ENCODE peak calls at places on chromosomes 4 and X, in six cellular contexts. S is PC-3, K is iris pigment epithelial cell, R is NCI-H774, W is GM12865, D is mesendoderm. C is an unnamed sample.

GRCh38 chr4:85455942-85456341 is 19.0 kb upstream of the ARHGAP24 start:
- DNase-seq in S (no peak), K (no peak), R (no peak), W (no peak), D (no peak), C (no peak)

GRCh38 chrX:19823031-19823430 is 64.4 kb downstream of the SH3KBP1 start:
- DNase-seq in S (no peak), K (no peak), R (no peak), W (no peak), D (no peak), C (no peak)

GRCh38 chr4:140851032-140851636 is 94.9 kb upstream of the TBC1D9 start:
- DNase-seq in S (peak; percentile 83), K (peak; percentile 61), R (peak; percentile 11), W (peak; percentile 76), D (peak; percentile 76), C (peak; percentile 71)

GRCh38 chrX:15087747-15088146 is 182.1 kb downstream of the ASB9 start:
- DNase-seq in S (no peak), K (no peak), R (no peak), W (no peak), D (no peak), C (no peak)

GRCh38 chr4:13963601-13964000 is 336.1 kb upstream of the BOD1L1 start:
- DNase-seq in S (no peak), K (peak; percentile 71), R (no peak), W (no peak), D (no peak), C (peak; percentile 18)

GRCh38 chr4:69708211-69708610 is 52.2 kb downstream of the SULT1B1 start:
- DNase-seq in S (peak; percentile 30), K (peak; percentile 65), R (no peak), W (no peak), D (no peak), C (no peak)

GRCh38 chr4:7041851-7042696 is 1.1 kb upstream of the TADA2B start:
- DNase-seq in S (peak; percentile 28), K (peak; percentile 67), R (no peak), W (no peak), D (no peak), C (peak; percentile 77)

GRCh38 chrX:42021058-42021457 is 97.7 kb upstream of the CASK start:
- DNase-seq in S (no peak), K (no peak), R (no peak), W (no peak), D (no peak), C (no peak)

GRCh38 chr4:42750091-42750490 is 93.2 kb upstream of the ATP8A1 start:
- DNase-seq in S (peak; percentile 31), K (no peak), R (no peak), W (peak; percentile 54), D (peak; percentile 49), C (no peak)

GRCh38 chr4:102551946-102552575 is 50.9 kb downstream of the NFKB1 start:
- DNase-seq in S (no peak), K (no peak), R (no peak), W (no peak), D (peak; percentile 90), C (peak; percentile 49)

GRCh38 chr4:48329193-48329592 is 12.1 kb upstream of the SLAIN2 start:
- DNase-seq in S (peak; percentile 32), K (no peak), R (no peak), W (no peak), D (no peak), C (no peak)

GRCh38 chr4:36979494-36979893 is 265.0 kb upstream of the NWD2 start:
- DNase-seq in S (no peak), K (no peak), R (no peak), W (no peak), D (no peak), C (no peak)

GRCh38 chrX:1483843-1484637 is 31.3 kb upstream of the ASMTL start:
- DNase-seq in S (no peak), K (no peak), R (no peak), W (peak; percentile 81), D (no peak), C (no peak)

GRCh38 chr4:8200302-8200975 is 1.3 kb downstream of the SH3TC1 start:
- DNase-seq in S (no peak), K (peak; percentile 71), R (no peak), W (peak; percentile 46), D (no peak), C (peak; percentile 34)

GRCh38 chr4:165844151-165844550 is 28.9 kb upstream of the TLL1 start:
- DNase-seq in S (no peak), K (no peak), R (peak; percentile 3), W (no peak), D (no peak), C (no peak)

GRCh38 chr4:40990202-40990898 is 224.0 kb downstream of the APBB2 start:
- DNase-seq in S (peak; percentile 91), K (peak; percentile 98), R (no peak), W (peak; percentile 75), D (no peak), C (peak; percentile 99)

GRCh38 chr4:133584714-133585113 is 435.6 kb downstream of the PCDH10 start:
- DNase-seq in S (peak; percentile 8), K (no peak), R (no peak), W (no peak), D (peak; percentile 71), C (peak; percentile 2)

GRCh38 chrX:53190363-53190960 is 34.5 kb downstream of the KDM5C start:
- DNase-seq in S (no peak), K (no peak), R (no peak), W (no peak), D (peak; percentile 53), C (no peak)

GRCh38 chr4:1384675-1385372 is 21.4 kb downstream of the NKX1-1 start:
- DNase-seq in S (no peak), K (no peak), R (no peak), W (no peak), D (no peak), C (no peak)

GRCh38 chrX:149846789-149847188 is 34.2 kb upstream of the MAGEA8 start:
- DNase-seq in S (no peak), K (no peak), R (no peak), W (no peak), D (no peak), C (no peak)

C was measured in EH.